ENCODE peak calls at places on chromosome 14, in eight cellular contexts. M is H9, D is lower lobe of right lung, B is A549, K is dorsolateral prefrontal cortex, C is mesothelial cell of epicardium, E is fibroblast of mammary gland, F is coronary artery. N is an unnamed sample.

GRCh38 chr14:69980457-69981414 is 101.5 kb downstream of the SMOC1 start:
- DNase-seq in M (peak; percentile 32), D (no peak), B (no peak), K (no peak), C (no peak), E (no peak), F (no peak), N (no peak)

GRCh38 chr14:81831128-81831815 is 297.6 kb upstream of the SEL1L start:
- DNase-seq in M (no peak), D (no peak), B (no peak), K (no peak), C (no peak), E (peak; percentile 5), F (no peak), N (peak; percentile 28)

GRCh38 chr14:68512088-68512487 is 280.8 kb downstream of the ZFP36L1 start:
- DNase-seq in M (no peak), D (no peak), B (no peak), K (no peak), C (no peak), E (peak; percentile 88), F (no peak), N (no peak)

GRCh38 chr14:68412505-68413496 is 380.1 kb downstream of the ZFP36L1 start:
- DNase-seq in M (no peak), D (no peak), B (peak; percentile 8), K (no peak), C (no peak), E (no peak), F (no peak), N (no peak)

GRCh38 chr14:104108570-104109060 is 23.1 kb downstream of the ASPG start:
- DNase-seq in M (peak; percentile 27), D (no peak), B (no peak), K (peak; percentile 36), C (peak; percentile 30), E (no peak), F (no peak), N (no peak)

GRCh38 chr14:91261115-91261514 is 16.6 kb upstream of the GPR68 start:
- DNase-seq in M (no peak), D (no peak), B (no peak), K (no peak), C (no peak), E (no peak), F (no peak), N (no peak)

GRCh38 chr14:55641290-55641689 is 61.3 kb downstream of the KTN1 start:
- DNase-seq in M (no peak), D (no peak), B (no peak), K (no peak), C (no peak), E (no peak), F (no peak), N (no peak)

GRCh38 chr14:21868442-21869046 is 194.9 kb upstream of the OR4E1 start:
- DNase-seq in M (peak; percentile 81), D (no peak), B (peak; percentile 31), K (peak; percentile 49), C (peak; percentile 64), E (peak; percentile 42), F (no peak), N (peak; percentile 17)

GRCh38 chr14:104277416-104278213 is 139.2 kb downstream of the KIF26A start:
- DNase-seq in M (peak; percentile 19), D (no peak), B (no peak), K (peak; percentile 26), C (peak; percentile 32), E (no peak), F (peak; percentile 59), N (no peak)

GRCh38 chr14:99257122-99257672 is 14.8 kb downstream of the BCL11B start:
- DNase-seq in M (no peak), D (no peak), B (no peak), K (no peak), C (no peak), E (no peak), F (no peak), N (no peak)

GRCh38 chr14:57153286-57153685 is 115.4 kb downstream of the EXOC5 start:
- DNase-seq in M (no peak), D (no peak), B (no peak), K (no peak), C (no peak), E (no peak), F (no peak), N (no peak)

GRCh38 chr14:99821519-99822165 is 28.4 kb downstream of the EML1 start:
- DNase-seq in M (peak; percentile 18), D (no peak), B (no peak), K (no peak), C (peak; percentile 48), E (peak; percentile 80), F (no peak), N (no peak)

GRCh38 chr14:39876935-39877334 is 444.7 kb upstream of the FBXO33 start:
- DNase-seq in M (no peak), D (no peak), B (no peak), K (no peak), C (no peak), E (no peak), F (no peak), N (no peak)

GRCh38 chr14:60092516-60092915 is 793 bp downstream of the PCNX4 start:
- DNase-seq in M (no peak), D (no peak), B (peak; percentile 18), K (no peak), C (no peak), E (peak; percentile 52), F (no peak), N (no peak)

GRCh38 chr14:65072256-65072655 is 30.1 kb downstream of the MAX start:
- DNase-seq in M (no peak), D (no peak), B (no peak), K (no peak), C (no peak), E (peak; percentile 40), F (no peak), N (no peak)

GRCh38 chr14:45181329-45181728 is 45.6 kb downstream of the FANCM start:
- DNase-seq in M (no peak), D (no peak), B (no peak), K (no peak), C (no peak), E (no peak), F (no peak), N (no peak)

GRCh38 chr14:100640481-100641273 is 53.5 kb upstream of the BEGAIN start:
- DNase-seq in M (no peak), D (no peak), B (no peak), K (no peak), C (no peak), E (no peak), F (no peak), N (no peak)

GRCh38 chr14:55328317-55328716 is 57.1 kb downstream of the FBXO34 start:
- DNase-seq in M (no peak), D (no peak), B (no peak), K (no peak), C (no peak), E (peak; percentile 46), F (no peak), N (no peak)

GRCh38 chr14:67377916-67378315 is 17.8 kb downstream of the EIF2S1 start:
- DNase-seq in M (no peak), D (no peak), B (no peak), K (no peak), C (no peak), E (no peak), F (no peak), N (no peak)

DNA sequence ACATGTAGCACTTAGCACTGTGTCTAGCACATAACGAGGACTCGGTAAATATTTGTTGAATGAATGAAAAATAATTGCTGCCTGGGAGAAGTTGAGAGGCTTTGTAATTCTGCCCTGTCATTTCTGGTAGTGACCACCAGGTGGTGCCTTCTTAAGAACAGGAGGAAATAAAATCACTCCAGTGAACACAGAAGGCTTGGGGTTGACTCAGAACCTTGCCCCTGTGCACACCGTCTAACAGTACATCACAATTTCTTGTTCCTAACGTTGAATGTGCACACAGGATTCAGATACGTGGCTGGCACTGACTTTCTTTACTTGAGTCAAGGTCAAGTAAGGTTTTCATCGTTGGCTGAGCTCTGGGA is 91.8 kb downstream of the RGS6 start:
- DNase-seq in M (peak; percentile 64), D (no peak), B (no peak), K (no peak), C (no peak), E (peak; percentile 35), F (no peak), N (peak; percentile 28)
- TF ChIP-seq CTCF in M (peak; percentile 85), D (peak; percentile 53), B (no peak), K (peak; percentile 47), C (peak; percentile 81), E (peak; percentile 34), F (no peak), N (peak; percentile 50)

GRCh38 chr14:23360496-23360895 is 4.5 kb downstream of the EFS start:
- DNase-seq in M (peak; percentile 69), D (no peak), B (peak; percentile 35), K (peak; percentile 84), C (no peak), E (no peak), F (peak; percentile 46), N (no peak)
- TF ChIP-seq CTCF in M (peak; percentile 54), D (no peak), B (peak; percentile 11), K (peak; percentile 53), C (no peak), E (no peak), F (no peak), N (peak; percentile 7)

DNA sequence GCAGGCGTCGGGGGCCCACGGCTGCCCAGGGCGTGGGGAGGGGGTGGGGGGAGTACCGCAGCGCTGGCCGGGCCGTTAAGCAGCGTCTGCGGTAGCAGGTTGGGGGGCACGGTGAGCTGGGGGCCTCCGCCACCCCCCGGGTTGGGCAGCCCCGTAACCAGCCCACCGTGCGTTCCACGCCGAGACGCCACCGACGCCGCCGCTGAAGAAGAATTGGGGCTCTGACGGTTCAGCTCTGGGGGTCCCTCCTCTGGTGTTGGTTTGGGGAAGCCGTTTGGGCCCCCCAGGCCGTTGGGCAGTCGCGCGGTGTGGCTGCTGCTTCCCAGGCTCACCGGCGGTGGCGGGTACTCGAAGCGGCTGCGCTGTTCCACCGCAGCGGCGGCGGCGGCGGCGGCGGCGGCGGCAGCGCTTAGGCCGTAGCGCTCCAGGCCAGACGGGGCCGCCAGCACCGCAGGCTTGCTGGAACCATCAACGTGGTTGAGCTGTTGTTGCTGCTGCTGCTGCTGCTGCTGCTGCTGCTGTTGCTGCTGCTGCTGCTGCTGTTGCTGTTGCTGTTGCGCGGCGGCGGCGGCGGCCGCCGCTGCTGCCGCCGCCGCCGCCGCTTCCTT is 1.5 kb downstream of the IRF2BPL start:
- DNase-seq in M (no peak), D (peak; percentile 77), B (no peak), K (no peak), C (no peak), E (peak; percentile 58), F (no peak), N (no peak)
- TF ChIP-seq CTCF in M (peak; percentile 10), D (peak; percentile 24), B (no peak), K (no peak), C (no peak), E (no peak), F (no peak), N (peak; percentile 13)

GRCh38 chr14:38248629-38249028 is 7.3 kb downstream of the CLEC14A start:
- DNase-seq in M (no peak), D (no peak), B (no peak), K (no peak), C (no peak), E (no peak), F (no peak), N (no peak)
- TF ChIP-seq CTCF in M (peak; percentile 63), D (peak; percentile 7), B (no peak), K (no peak), C (no peak), E (peak; percentile 28), F (no peak), N (no peak)